ENCODE peak calls at places on chromosomes 1 and 21, in five cellular contexts. One of them, this sample, is unnamed.

GRCh38 chr1:89892816-89893215 is 72.0 kb downstream of the LRRC8D start:
- DNase-seq in substantia nigra: no peak
- DNase-seq in NCI-H187 treated with DMSO at 0.1 percent for 48 hours: no peak
- DNase-seq in cardiac muscle cell: no peak
- DNase-seq in stimulated activated CD4-positive, alpha-beta T cell treated with anti-CD3 and anti-CD28 coated beads, TNF-alpha, amount 100 ng/mL, for 48 hours: no peak
- DNase-seq in this sample: no peak

GRCh38 chr1:61043010-61043820 is 39.1 kb upstream of the NFIA start:
- DNase-seq in cardiac muscle cell: peak; percentile 87
- DNase-seq in NCI-H187 treated with DMSO at 0.1 percent for 48 hours: no peak
- DNase-seq in stimulated activated CD4-positive, alpha-beta T cell treated with anti-CD3 and anti-CD28 coated beads, TNF-alpha, amount 100 ng/mL, for 48 hours: peak; percentile 82
- DNase-seq in substantia nigra: peak; percentile 86
- DNase-seq in this sample: no peak

GRCh38 chr1:237341391-237341790 is 299.4 kb downstream of the RYR2 start:
- DNase-seq in cardiac muscle cell: no peak
- DNase-seq in stimulated activated CD4-positive, alpha-beta T cell treated with anti-CD3 and anti-CD28 coated beads, TNF-alpha, amount 100 ng/mL, for 48 hours: no peak
- DNase-seq in NCI-H187 treated with DMSO at 0.1 percent for 48 hours: no peak
- DNase-seq in substantia nigra: no peak
- DNase-seq in this sample: no peak

GRCh38 chr1:93811646-93812045 is 67.4 kb downstream of the DNTTIP2 start:
- DNase-seq in stimulated activated CD4-positive, alpha-beta T cell treated with anti-CD3 and anti-CD28 coated beads, TNF-alpha, amount 100 ng/mL, for 48 hours: no peak
- DNase-seq in cardiac muscle cell: no peak
- DNase-seq in NCI-H187 treated with DMSO at 0.1 percent for 48 hours: no peak
- DNase-seq in substantia nigra: no peak
- DNase-seq in this sample: no peak

GRCh38 chr1:61448934-61449368 is 276.0 kb downstream of the TM2D1 start:
- DNase-seq in substantia nigra: no peak
- DNase-seq in stimulated activated CD4-positive, alpha-beta T cell treated with anti-CD3 and anti-CD28 coated beads, TNF-alpha, amount 100 ng/mL, for 48 hours: no peak
- DNase-seq in NCI-H187 treated with DMSO at 0.1 percent for 48 hours: no peak
- DNase-seq in cardiac muscle cell: peak; percentile 99
- DNase-seq in this sample: no peak

GRCh38 chr1:201361652-201362504 is 15.6 kb downstream of the TNNT2 start:
- DNase-seq in NCI-H187 treated with DMSO at 0.1 percent for 48 hours: no peak
- DNase-seq in stimulated activated CD4-positive, alpha-beta T cell treated with anti-CD3 and anti-CD28 coated beads, TNF-alpha, amount 100 ng/mL, for 48 hours: no peak
- DNase-seq in substantia nigra: peak; percentile 26
- DNase-seq in cardiac muscle cell: peak; percentile 60
- DNase-seq in this sample: peak; percentile 59

GRCh38 chr1:193264313-193265065 is 78.1 kb upstream of the B3GALT2 start:
- DNase-seq in substantia nigra: no peak
- DNase-seq in cardiac muscle cell: peak; percentile 57
- DNase-seq in NCI-H187 treated with DMSO at 0.1 percent for 48 hours: no peak
- DNase-seq in stimulated activated CD4-positive, alpha-beta T cell treated with anti-CD3 and anti-CD28 coated beads, TNF-alpha, amount 100 ng/mL, for 48 hours: no peak
- DNase-seq in this sample: no peak

GRCh38 chr21:38820471-38821239 is 14.9 kb downstream of the ETS2 start:
- DNase-seq in stimulated activated CD4-positive, alpha-beta T cell treated with anti-CD3 and anti-CD28 coated beads, TNF-alpha, amount 100 ng/mL, for 48 hours: no peak
- DNase-seq in substantia nigra: no peak
- DNase-seq in cardiac muscle cell: no peak
- DNase-seq in NCI-H187 treated with DMSO at 0.1 percent for 48 hours: no peak
- DNase-seq in this sample: no peak

GRCh38 chr1:100430368-100430767 is 78.1 kb downstream of the CDC14A start:
- DNase-seq in NCI-H187 treated with DMSO at 0.1 percent for 48 hours: no peak
- DNase-seq in cardiac muscle cell: no peak
- DNase-seq in substantia nigra: no peak
- DNase-seq in stimulated activated CD4-positive, alpha-beta T cell treated with anti-CD3 and anti-CD28 coated beads, TNF-alpha, amount 100 ng/mL, for 48 hours: no peak
- DNase-seq in this sample: no peak

GRCh38 chr1:43914576-43915525 is 18.8 kb upstream of the ARTN start:
- DNase-seq in NCI-H187 treated with DMSO at 0.1 percent for 48 hours: no peak
- DNase-seq in substantia nigra: no peak
- DNase-seq in stimulated activated CD4-positive, alpha-beta T cell treated with anti-CD3 and anti-CD28 coated beads, TNF-alpha, amount 100 ng/mL, for 48 hours: no peak
- DNase-seq in cardiac muscle cell: no peak
- DNase-seq in this sample: no peak

GRCh38 chr1:235401251-235401650 is 34.0 kb downstream of the TBCE start:
- DNase-seq in NCI-H187 treated with DMSO at 0.1 percent for 48 hours: no peak
- DNase-seq in cardiac muscle cell: peak; percentile 24
- DNase-seq in substantia nigra: no peak
- DNase-seq in stimulated activated CD4-positive, alpha-beta T cell treated with anti-CD3 and anti-CD28 coated beads, TNF-alpha, amount 100 ng/mL, for 48 hours: no peak
- DNase-seq in this sample: no peak

This sample was measured in A172.